ENCODE peak calls at places on chromosome 5, in four cellular contexts. One of them, this sample, is unnamed.

GRCh38 chr5:149356391-149356790 is 1.5 kb upstream of the PCYOX1L start:
- DNase-seq in Calu3: no peak
- DNase-seq in activated CD8-positive, alpha-beta T cell treated with anti-CD3 and anti-CD28 coated beads for 36 hours: peak
- DNase-seq in effector memory CD4-positive, alpha-beta T cell: no peak
- DNase-seq in this sample: no peak

GRCh38 chr5:33611882-33612281 is 171.1 kb downstream of the TARS1 start:
- DNase-seq in Calu3: no peak
- DNase-seq in activated CD8-positive, alpha-beta T cell treated with anti-CD3 and anti-CD28 coated beads for 36 hours: no peak
- DNase-seq in effector memory CD4-positive, alpha-beta T cell: no peak
- DNase-seq in this sample: no peak

GRCh38 chr5:94469889-94470288 is 148.5 kb downstream of the KIAA0825 start:
- DNase-seq in Calu3: no peak
- DNase-seq in activated CD8-positive, alpha-beta T cell treated with anti-CD3 and anti-CD28 coated beads for 36 hours: no peak
- DNase-seq in effector memory CD4-positive, alpha-beta T cell: no peak
- DNase-seq in this sample: no peak

GRCh38 chr5:175305251-175305650 is 138.7 kb downstream of the DRD1 start:
- DNase-seq in Calu3: no peak
- DNase-seq in activated CD8-positive, alpha-beta T cell treated with anti-CD3 and anti-CD28 coated beads for 36 hours: no peak
- DNase-seq in effector memory CD4-positive, alpha-beta T cell: no peak
- DNase-seq in this sample: no peak

GRCh38 chr5:126973193-126973592 is 57.2 kb downstream of the MARCHF3 start:
- DNase-seq in Calu3: no peak
- DNase-seq in activated CD8-positive, alpha-beta T cell treated with anti-CD3 and anti-CD28 coated beads for 36 hours: no peak
- DNase-seq in effector memory CD4-positive, alpha-beta T cell: no peak
- DNase-seq in this sample: no peak

GRCh38 chr5:55160493-55161209 is 680 bp downstream of the GPX8 start:
- DNase-seq in Calu3: peak
- DNase-seq in activated CD8-positive, alpha-beta T cell treated with anti-CD3 and anti-CD28 coated beads for 36 hours: no peak
- DNase-seq in effector memory CD4-positive, alpha-beta T cell: no peak
- DNase-seq in this sample: peak

GRCh38 chr5:171595801-171596231 is 176.4 kb downstream of the FGF18 start:
- DNase-seq in Calu3: no peak
- DNase-seq in activated CD8-positive, alpha-beta T cell treated with anti-CD3 and anti-CD28 coated beads for 36 hours: peak
- DNase-seq in effector memory CD4-positive, alpha-beta T cell: no peak
- DNase-seq in this sample: no peak

GRCh38 chr5:141817631-141818030 is 60.6 kb downstream of the PCDH1 start:
- DNase-seq in Calu3: no peak
- DNase-seq in activated CD8-positive, alpha-beta T cell treated with anti-CD3 and anti-CD28 coated beads for 36 hours: no peak
- DNase-seq in effector memory CD4-positive, alpha-beta T cell: no peak
- DNase-seq in this sample: no peak

GRCh38 chr5:178839319-178839704 is 20.4 kb upstream of the ZNF354B start:
- DNase-seq in Calu3: peak
- DNase-seq in activated CD8-positive, alpha-beta T cell treated with anti-CD3 and anti-CD28 coated beads for 36 hours: peak
- DNase-seq in effector memory CD4-positive, alpha-beta T cell: peak
- DNase-seq in this sample: peak

GRCh38 chr5:175836741-175837729 is 34.3 kb upstream of the CPLX2 start:
- DNase-seq in Calu3: no peak
- DNase-seq in activated CD8-positive, alpha-beta T cell treated with anti-CD3 and anti-CD28 coated beads for 36 hours: no peak
- DNase-seq in effector memory CD4-positive, alpha-beta T cell: no peak
- DNase-seq in this sample: no peak

GRCh38 chr5:115842089-115842881 is 550 bp downstream of the AP3S1 start:
- DNase-seq in Calu3: peak
- DNase-seq in activated CD8-positive, alpha-beta T cell treated with anti-CD3 and anti-CD28 coated beads for 36 hours: peak
- DNase-seq in effector memory CD4-positive, alpha-beta T cell: no peak
- DNase-seq in this sample: peak

GRCh38 chr5:37272564-37272963 is 23.4 kb upstream of the CPLANE1 start:
- DNase-seq in Calu3: peak
- DNase-seq in activated CD8-positive, alpha-beta T cell treated with anti-CD3 and anti-CD28 coated beads for 36 hours: no peak
- DNase-seq in effector memory CD4-positive, alpha-beta T cell: no peak
- DNase-seq in this sample: peak

GRCh38 chr5:76527685-76528161 is 95.5 kb downstream of the F2RL2 start:
- DNase-seq in Calu3: no peak
- DNase-seq in activated CD8-positive, alpha-beta T cell treated with anti-CD3 and anti-CD28 coated beads for 36 hours: no peak
- DNase-seq in effector memory CD4-positive, alpha-beta T cell: no peak
- DNase-seq in this sample: no peak

GRCh38 chr5:37015795-37016666 is 139.5 kb downstream of the NIPBL start:
- DNase-seq in Calu3: no peak
- DNase-seq in activated CD8-positive, alpha-beta T cell treated with anti-CD3 and anti-CD28 coated beads for 36 hours: no peak
- DNase-seq in effector memory CD4-positive, alpha-beta T cell: no peak
- DNase-seq in this sample: no peak

GRCh38 chr5:31113101-31113500 is 80.4 kb upstream of the CDH6 start:
- DNase-seq in Calu3: no peak
- DNase-seq in activated CD8-positive, alpha-beta T cell treated with anti-CD3 and anti-CD28 coated beads for 36 hours: no peak
- DNase-seq in effector memory CD4-positive, alpha-beta T cell: no peak
- DNase-seq in this sample: no peak